ENCODE peak calls at places on chromosome 2, in six cellular contexts. One of them, this sample, is unnamed.

GRCh38 chr2:27701676-27702075 is 38.0 kb downstream of the SLC4A1AP start:
- DNase-seq in mesendoderm: no peak
- DNase-seq in mesenchymal stem cell: no peak
- DNase-seq in H1: no peak
- DNase-seq in IMR-90: no peak
- DNase-seq in trophoblast cell: no peak
- DNase-seq in this sample: no peak

GRCh38 chr2:188573453-188573852 is 281.8 kb downstream of the GULP1 start:
- DNase-seq in mesendoderm: no peak
- DNase-seq in mesenchymal stem cell: peak; percentile 11
- DNase-seq in H1: no peak
- DNase-seq in IMR-90: peak; percentile 5
- DNase-seq in trophoblast cell: no peak
- DNase-seq in this sample: no peak

GRCh38 chr2:47777268-47777972 is 5.5 kb upstream of the MSH6 start:
- DNase-seq in mesendoderm: no peak
- DNase-seq in mesenchymal stem cell: no peak
- DNase-seq in H1: no peak
- DNase-seq in IMR-90: no peak
- DNase-seq in trophoblast cell: no peak
- DNase-seq in this sample: no peak

GRCh38 chr2:157948856-157949255 is 72.7 kb upstream of the ACVR1 start:
- DNase-seq in mesendoderm: no peak
- DNase-seq in mesenchymal stem cell: no peak
- DNase-seq in H1: no peak
- DNase-seq in IMR-90: no peak
- DNase-seq in trophoblast cell: no peak
- DNase-seq in this sample: no peak

GRCh38 chr2:233471291-233472035 is 95.1 kb downstream of the USP40 start:
- DNase-seq in mesendoderm: no peak
- DNase-seq in mesenchymal stem cell: no peak
- DNase-seq in H1: no peak
- DNase-seq in IMR-90: no peak
- DNase-seq in trophoblast cell: no peak
- DNase-seq in this sample: no peak

GRCh38 chr2:33616873-33617272 is 17.8 kb upstream of the FAM98A start:
- DNase-seq in mesendoderm: no peak
- DNase-seq in mesenchymal stem cell: peak; percentile 6
- DNase-seq in H1: no peak
- DNase-seq in IMR-90: peak; percentile 3
- DNase-seq in trophoblast cell: no peak
- DNase-seq in this sample: no peak

GRCh38 chr2:30165050-30165520 is 18.3 kb downstream of the YPEL5 start:
- DNase-seq in mesendoderm: peak; percentile 98
- DNase-seq in mesenchymal stem cell: peak; percentile 93
- DNase-seq in H1: no peak
- DNase-seq in IMR-90: peak; percentile 93
- DNase-seq in trophoblast cell: peak; percentile 80
- DNase-seq in this sample: peak; percentile 70

GRCh38 chr2:13193900-13194299 is 477.2 kb downstream of the TRIB2 start:
- DNase-seq in mesendoderm: peak; percentile 72
- DNase-seq in mesenchymal stem cell: peak; percentile 19
- DNase-seq in H1: no peak
- DNase-seq in IMR-90: peak; percentile 16
- DNase-seq in trophoblast cell: no peak
- DNase-seq in this sample: peak; percentile 24

GRCh38 chr2:73818296-73818695 is 10.5 kb upstream of the STAMBP start:
- DNase-seq in mesendoderm: no peak
- DNase-seq in mesenchymal stem cell: no peak
- DNase-seq in H1: no peak
- DNase-seq in IMR-90: no peak
- DNase-seq in trophoblast cell: no peak
- DNase-seq in this sample: no peak

GRCh38 chr2:240917684-240918257 is 11.6 kb downstream of the CROCC2 start:
- DNase-seq in mesendoderm: no peak
- DNase-seq in mesenchymal stem cell: no peak
- DNase-seq in H1: peak; percentile 45
- DNase-seq in IMR-90: no peak
- DNase-seq in trophoblast cell: no peak
- DNase-seq in this sample: no peak

GRCh38 chr2:201715459-201715858 is 17.0 kb upstream of the MPP4 start:
- DNase-seq in mesendoderm: no peak
- DNase-seq in mesenchymal stem cell: no peak
- DNase-seq in H1: no peak
- DNase-seq in IMR-90: no peak
- DNase-seq in trophoblast cell: no peak
- DNase-seq in this sample: no peak
- H3K36me3 ChIP-seq in mesendoderm: peaks cover 5% of the 10 kb centered on the region
- H3K36me3 ChIP-seq in mesenchymal stem cell: peaks cover 20% of the 10 kb centered on the region
- H3K36me3 ChIP-seq in H1: peaks cover 27% of the 10 kb centered on the region
- H3K36me3 ChIP-seq in IMR-90: peaks cover 29% of the 10 kb centered on the region
- H3K36me3 ChIP-seq in trophoblast cell: peaks cover 23% of the 10 kb centered on the region
- H3K36me3 ChIP-seq in this sample: peaks cover 16% of the 10 kb centered on the region

GRCh38 chr2:119759451-119760236 is at the start of gene PTPN4:
- DNase-seq in mesendoderm: peak; percentile 100
- DNase-seq in mesenchymal stem cell: peak; percentile 99
- DNase-seq in H1: peak; percentile 94
- DNase-seq in IMR-90: peak; percentile 98
- DNase-seq in trophoblast cell: peak; percentile 99
- DNase-seq in this sample: peak; percentile 98
- H2BK5ac ChIP-seq in mesendoderm: peak within 1 kb of the TSS; percentile 79
- H2BK5ac ChIP-seq in mesenchymal stem cell: peak within 1 kb of the TSS; percentile 15
- H2BK5ac ChIP-seq in H1: peak within 1 kb of the TSS; percentile 96
- H2BK5ac ChIP-seq in IMR-90: peak within 1 kb of the TSS; percentile 62
- H2BK5ac ChIP-seq in trophoblast cell: peak within 1 kb of the TSS; percentile 87
- H2BK5ac ChIP-seq in this sample: peak within 1 kb of the TSS; percentile 88

GRCh38 chr2:238138331-238139102 is at the start of gene KLHL30:
- DNase-seq in mesendoderm: no peak
- DNase-seq in mesenchymal stem cell: no peak
- DNase-seq in H1: no peak
- DNase-seq in IMR-90: no peak
- DNase-seq in trophoblast cell: peak; percentile 78
- DNase-seq in this sample: no peak
- H2BK120ac ChIP-seq in mesendoderm: no peak within 1 kb of the TSS
- H2BK120ac ChIP-seq in mesenchymal stem cell: no peak within 1 kb of the TSS
- H2BK120ac ChIP-seq in H1: no peak within 1 kb of the TSS
- H2BK120ac ChIP-seq in IMR-90: peak within 1 kb of the TSS; percentile 20
- H2BK120ac ChIP-seq in trophoblast cell: no peak within 1 kb of the TSS
- H2BK120ac ChIP-seq in this sample: peak within 1 kb of the TSS; percentile 72

GRCh38 chr2:134281815-134282419 is 28.0 kb downstream of the MGAT5 start:
- DNase-seq in mesendoderm: no peak
- DNase-seq in mesenchymal stem cell: no peak
- DNase-seq in H1: no peak
- DNase-seq in IMR-90: no peak
- DNase-seq in trophoblast cell: no peak
- DNase-seq in this sample: no peak
- H3K36me3 ChIP-seq in mesendoderm: no peaks in the 10 kb centered on the region
- H3K36me3 ChIP-seq in mesenchymal stem cell: no peaks in the 10 kb centered on the region
- H3K36me3 ChIP-seq in H1: no peaks in the 10 kb centered on the region
- H3K36me3 ChIP-seq in IMR-90: peaks cover 14% of the 10 kb centered on the region
- H3K36me3 ChIP-seq in trophoblast cell: no peaks in the 10 kb centered on the region
- H3K36me3 ChIP-seq in this sample: peaks cover 7% of the 10 kb centered on the region

GRCh38 chr2:178282075-178282474 is 87.8 kb downstream of the OSBPL6 start:
- DNase-seq in mesendoderm: peak; percentile 54
- DNase-seq in mesenchymal stem cell: peak; percentile 28
- DNase-seq in H1: no peak
- DNase-seq in IMR-90: peak; percentile 84
- DNase-seq in trophoblast cell: no peak
- DNase-seq in this sample: no peak

GRCh38 chr2:178279636-178280035 is 85.3 kb downstream of the OSBPL6 start:
- DNase-seq in mesendoderm: no peak
- DNase-seq in mesenchymal stem cell: no peak
- DNase-seq in H1: no peak
- DNase-seq in IMR-90: no peak
- DNase-seq in trophoblast cell: no peak
- DNase-seq in this sample: no peak

GRCh38 chr2:178280261-178280852 is 86.0 kb downstream of the OSBPL6 start:
- DNase-seq in mesendoderm: peak; percentile 39
- DNase-seq in mesenchymal stem cell: peak; percentile 61
- DNase-seq in H1: no peak
- DNase-seq in IMR-90: peak; percentile 59
- DNase-seq in trophoblast cell: peak; percentile 63
- DNase-seq in this sample: no peak

GRCh38 chr2:178277741-178278197 is 83.5 kb downstream of the OSBPL6 start:
- DNase-seq in mesendoderm: no peak
- DNase-seq in mesenchymal stem cell: no peak
- DNase-seq in H1: no peak
- DNase-seq in IMR-90: peak; percentile 28
- DNase-seq in trophoblast cell: no peak
- DNase-seq in this sample: peak; percentile 11

DNA sequence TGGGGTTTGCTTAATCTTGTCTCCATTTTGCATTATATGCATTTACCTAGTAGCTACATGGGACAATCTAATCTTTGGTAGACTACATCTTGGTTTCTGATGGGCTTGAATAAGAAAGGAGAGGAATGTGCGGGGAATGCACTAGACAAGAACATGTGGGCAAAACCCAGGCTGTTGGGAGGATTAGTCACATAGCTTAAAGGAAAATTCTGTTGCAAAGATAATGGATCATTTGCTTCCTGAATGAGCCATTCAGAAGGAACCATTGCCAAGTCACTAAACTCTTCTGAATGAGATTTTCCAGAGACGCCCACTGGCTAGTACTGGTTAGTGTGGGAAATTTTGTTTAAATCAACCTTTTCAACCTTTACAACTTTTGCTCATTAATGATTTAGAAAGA is 84.8 kb downstream of the OSBPL6 start:
- DNase-seq in mesendoderm: peak; percentile 60
- DNase-seq in mesenchymal stem cell: peak; percentile 90
- DNase-seq in H1: no peak
- DNase-seq in IMR-90: peak; percentile 93
- DNase-seq in trophoblast cell: peak; percentile 49
- DNase-seq in this sample: peak; percentile 42
- H2BK5ac ChIP-seq in mesendoderm: no peak overlapping the region
- H2BK5ac ChIP-seq in mesenchymal stem cell: no peak overlapping the region
- H2BK5ac ChIP-seq in H1: no peak overlapping the region
- H2BK5ac ChIP-seq in IMR-90: no peak overlapping the region
- H2BK5ac ChIP-seq in trophoblast cell: no peak overlapping the region
- H2BK5ac ChIP-seq in this sample: no peak overlapping the region

DNA sequence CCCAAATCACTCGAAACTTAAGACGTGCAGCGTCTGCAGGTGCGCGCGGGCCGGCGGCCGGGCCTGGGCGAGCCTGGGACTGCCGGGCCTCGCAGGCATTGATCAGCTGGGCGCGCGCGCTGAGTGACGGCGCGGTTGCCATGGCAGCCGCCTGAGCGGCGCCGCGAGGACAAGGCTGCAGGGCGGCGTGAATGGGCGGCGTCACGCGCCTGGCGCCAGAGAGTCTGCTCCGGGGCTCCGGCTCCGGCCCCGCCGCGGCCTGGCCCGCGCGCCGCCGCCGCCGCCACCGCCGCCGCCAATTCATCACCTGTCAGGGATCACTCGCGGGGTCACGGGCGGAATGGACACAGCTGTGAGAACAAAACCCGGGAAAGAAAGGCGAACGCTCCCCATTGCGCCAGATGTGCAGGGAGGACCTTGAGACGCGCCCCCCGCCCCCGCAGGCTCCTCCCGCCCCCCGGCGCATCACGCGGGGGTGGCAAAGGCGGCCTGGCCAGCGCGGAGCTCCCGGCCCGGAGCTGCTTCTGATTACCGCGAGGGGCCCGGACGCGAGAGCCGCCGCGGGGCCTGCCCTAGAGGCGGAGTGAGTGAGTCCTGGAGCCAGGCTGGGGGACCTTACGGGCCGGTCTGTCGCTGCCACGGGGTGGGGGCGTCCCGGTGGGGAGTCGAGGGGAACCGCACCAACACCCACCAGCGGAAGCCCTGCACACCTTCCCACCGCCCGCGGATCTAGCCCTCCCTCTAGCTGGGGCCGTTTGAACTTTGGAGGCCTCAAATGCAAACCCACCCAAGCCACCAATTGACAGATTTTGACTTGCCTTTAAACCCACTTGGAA is 2.9 kb upstream of the ID2 start:
- DNase-seq in mesendoderm: peak; percentile 97
- DNase-seq in mesenchymal stem cell: peak; percentile 95
- DNase-seq in H1: peak; percentile 87
- DNase-seq in IMR-90: peak; percentile 91
- DNase-seq in trophoblast cell: peak; percentile 88
- DNase-seq in this sample: peak; percentile 96
- H2BK120ac ChIP-seq in mesendoderm: peak overlapping the region; percentile 98
- H2BK120ac ChIP-seq in mesenchymal stem cell: peak overlapping the region; percentile 97
- H2BK120ac ChIP-seq in H1: no peak overlapping the region
- H2BK120ac ChIP-seq in IMR-90: peak overlapping the region; percentile 90
- H2BK120ac ChIP-seq in trophoblast cell: peak overlapping the region; percentile 99
- H2BK120ac ChIP-seq in this sample: peak overlapping the region; percentile 77

GRCh38 chr2:218564056-218564455 is 4.1 kb downstream of the USP37 start:
- DNase-seq in mesendoderm: no peak
- DNase-seq in mesenchymal stem cell: no peak
- DNase-seq in H1: no peak
- DNase-seq in IMR-90: no peak
- DNase-seq in trophoblast cell: no peak
- DNase-seq in this sample: no peak
- H3K36me3 ChIP-seq in mesendoderm: no peaks in the 10 kb centered on the region
- H3K36me3 ChIP-seq in mesenchymal stem cell: peaks cover under 1% of the 10 kb centered on the region
- H3K36me3 ChIP-seq in H1: peaks cover 48% of the 10 kb centered on the region
- H3K36me3 ChIP-seq in IMR-90: peaks cover 7% of the 10 kb centered on the region
- H3K36me3 ChIP-seq in trophoblast cell: peaks cover 6% of the 10 kb centered on the region
- H3K36me3 ChIP-seq in this sample: peaks cover 4% of the 10 kb centered on the region

DNA sequence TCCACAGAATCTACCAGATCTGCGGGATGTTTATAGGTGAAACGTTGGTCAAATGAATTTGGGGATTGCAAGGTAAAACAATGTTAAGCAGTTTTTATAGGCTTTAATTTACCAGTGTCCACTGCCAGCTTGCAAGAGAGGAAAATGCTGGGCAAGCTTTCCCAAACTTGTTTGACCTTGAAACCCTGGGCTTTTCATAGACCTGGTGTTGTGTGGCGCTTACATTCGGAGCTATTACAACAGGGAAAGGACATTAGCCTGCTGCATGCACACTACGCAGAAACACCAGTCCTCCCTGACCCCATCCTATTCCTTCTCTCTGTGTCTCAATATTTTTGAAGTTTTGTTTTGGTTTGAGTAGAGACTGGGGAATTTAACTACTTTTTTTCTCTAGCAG is 59.6 kb upstream of the AGPS start:
- DNase-seq in mesendoderm: no peak
- DNase-seq in mesenchymal stem cell: no peak
- DNase-seq in H1: no peak
- DNase-seq in IMR-90: no peak
- DNase-seq in trophoblast cell: no peak
- DNase-seq in this sample: no peak
- H2BK5ac ChIP-seq in mesendoderm: no peak overlapping the region
- H2BK5ac ChIP-seq in mesenchymal stem cell: no peak overlapping the region
- H2BK5ac ChIP-seq in H1: no peak overlapping the region
- H2BK5ac ChIP-seq in IMR-90: peak overlapping the region; percentile 87
- H2BK5ac ChIP-seq in trophoblast cell: no peak overlapping the region
- H2BK5ac ChIP-seq in this sample: no peak overlapping the region